ENCODE peak calls at places on chromosome 22, in ten cellular contexts. D is stimulated activated CD8-positive, alpha-beta memory T cell treated with anti-CD3 and anti-CD28 coated beads, Interleukin-4, amount 100 ng/mL, for 1 hour; P is adrenal gland; E is NCI-H1417; U is caudate nucleus; C is sciatic nerve; W is NCI-H82; K is amniotic stem cell; B is heart left ventricle; F is stimulated activated naive CD8-positive, alpha-beta T cell treated with anti-CD3 and anti-CD28 coated beads, Interleukin-15, amount 100 ng/mL, for 72 hours. A is an unnamed sample.

GRCh38 chr22:27242111-27242436 is 559.5 kb downstream of the MN1 start:
- DNase-seq in D (no peak), C (no peak), F (no peak), B (no peak), K (no peak), E (no peak), W (no peak), U (no peak), P (no peak), A (no peak)

GRCh38 chr22:29259253-29259899 is 8.4 kb downstream of the RHBDD3 start:
- DNase-seq in P (no peak), F (no peak), U (no peak), C (no peak), E (no peak), K (no peak), D (no peak), W (peak; percentile 30), B (no peak), A (no peak)

GRCh38 chr22:24059793-24060192 is 48.7 kb downstream of the CABIN1 start:
- DNase-seq in C (no peak), B (no peak), E (no peak), P (no peak), F (no peak), K (no peak), W (no peak), D (no peak), U (no peak), A (no peak)

GRCh38 chr22:35400335-35400680 is 368 bp downstream of the MCM5 start:
- DNase-seq in U (no peak), B (no peak), K (no peak), D (no peak), E (peak; percentile 55), W (no peak), C (no peak), F (no peak), P (no peak), A (no peak)

GRCh38 chr22:31122532-31123291 is at the start of gene INPP5J:
- DNase-seq in F (no peak), K (peak; percentile 35), W (peak; percentile 46), P (peak; percentile 73), U (no peak), D (no peak), C (no peak), E (peak; percentile 48), B (no peak), A (peak; percentile 80)

GRCh38 chr22:42937164-42937854 is 77.6 kb downstream of the PACSIN2 start:
- DNase-seq in K (peak; percentile 59), E (peak; percentile 15), B (no peak), P (peak; percentile 84), C (no peak), U (no peak), F (peak; percentile 18), W (no peak), D (no peak), A (no peak)

GRCh38 chr22:32815943-32816342 is 14.4 kb downstream of the TIMP3 start:
- DNase-seq in F (no peak), U (no peak), D (no peak), E (no peak), W (no peak), B (no peak), K (no peak), P (no peak), C (no peak), A (no peak)

GRCh38 chr22:47110817-47111443 is 348.5 kb downstream of the TBC1D22A start:
- DNase-seq in F (no peak), B (no peak), U (no peak), P (no peak), W (no peak), K (no peak), C (peak; percentile 43), D (no peak), E (no peak), A (no peak)

GRCh38 chr22:32764330-32765116 is 37.0 kb upstream of the TIMP3 start:
- DNase-seq in K (no peak), P (peak; percentile 5), C (peak; percentile 85), U (no peak), B (peak; percentile 72), D (no peak), E (no peak), F (no peak), W (peak; percentile 80), A (no peak)

GRCh38 chr22:27512283-27512761 is 289.2 kb downstream of the MN1 start:
- DNase-seq in K (peak; percentile 88), P (peak; percentile 53), C (peak; percentile 85), U (no peak), B (peak; percentile 88), E (no peak), W (no peak), F (no peak), D (no peak), A (no peak)

GRCh38 chr22:40401981-40402406 is 31.6 kb downstream of the SGSM3 start:
- DNase-seq in U (no peak), P (no peak), D (no peak), W (no peak), F (no peak), B (no peak), C (peak; percentile 13), K (no peak), E (no peak), A (no peak)